ENCODE peak calls at places on chromosomes 6 and 20, in four cellular contexts. One of them, this sample, is unnamed.

GRCh38 chr6:5471044-5471443 is 209.7 kb downstream of the FARS2 start:
- DNase-seq in activated T-cell treated with anti-CD3 and anti-CD28 coated beads, Interleukin-2, amount 50 U/mL, for 72 hours: peak
- DNase-seq in endothelial cell: peak
- DNase-seq in EH: peak
- DNase-seq in this sample: peak

GRCh38 chr6:33692760-33693158 is 18.7 kb downstream of the UQCC2 start:
- DNase-seq in activated T-cell treated with anti-CD3 and anti-CD28 coated beads, Interleukin-2, amount 50 U/mL, for 72 hours: peak
- DNase-seq in endothelial cell: no peak
- DNase-seq in EH: peak
- DNase-seq in this sample: peak

GRCh38 chr6:137277971-137278602 is 58.9 kb upstream of the IFNGR1 start:
- DNase-seq in activated T-cell treated with anti-CD3 and anti-CD28 coated beads, Interleukin-2, amount 50 U/mL, for 72 hours: no peak
- DNase-seq in endothelial cell: no peak
- DNase-seq in EH: peak
- DNase-seq in this sample: no peak

GRCh38 chr6:63816979-63817436 is 181.4 kb downstream of the PHF3 start:
- DNase-seq in activated T-cell treated with anti-CD3 and anti-CD28 coated beads, Interleukin-2, amount 50 U/mL, for 72 hours: no peak
- DNase-seq in endothelial cell: no peak
- DNase-seq in EH: peak
- DNase-seq in this sample: no peak

GRCh38 chr6:68126089-68126749 is 508.9 kb upstream of the ADGRB3 start:
- DNase-seq in activated T-cell treated with anti-CD3 and anti-CD28 coated beads, Interleukin-2, amount 50 U/mL, for 72 hours: no peak
- DNase-seq in endothelial cell: no peak
- DNase-seq in EH: no peak
- DNase-seq in this sample: peak

GRCh38 chr6:109610555-109610954 is 80.4 kb downstream of the AK9 start:
- DNase-seq in activated T-cell treated with anti-CD3 and anti-CD28 coated beads, Interleukin-2, amount 50 U/mL, for 72 hours: no peak
- DNase-seq in endothelial cell: no peak
- DNase-seq in EH: peak
- DNase-seq in this sample: no peak

GRCh38 chr20:16292227-16292626 is 281.0 kb downstream of the KIF16B start:
- DNase-seq in activated T-cell treated with anti-CD3 and anti-CD28 coated beads, Interleukin-2, amount 50 U/mL, for 72 hours: no peak
- DNase-seq in endothelial cell: no peak
- DNase-seq in EH: no peak
- DNase-seq in this sample: no peak

GRCh38 chr20:61588356-61589054 is 336.4 kb downstream of the CDH4 start:
- DNase-seq in activated T-cell treated with anti-CD3 and anti-CD28 coated beads, Interleukin-2, amount 50 U/mL, for 72 hours: no peak
- DNase-seq in endothelial cell: no peak
- DNase-seq in EH: peak
- DNase-seq in this sample: no peak

GRCh38 chr6:21751608-21752007 is 158.1 kb downstream of the SOX4 start:
- DNase-seq in activated T-cell treated with anti-CD3 and anti-CD28 coated beads, Interleukin-2, amount 50 U/mL, for 72 hours: peak
- DNase-seq in endothelial cell: no peak
- DNase-seq in EH: no peak
- DNase-seq in this sample: no peak

GRCh38 chr20:17542993-17543412 is 11.8 kb upstream of the BFSP1 start:
- DNase-seq in activated T-cell treated with anti-CD3 and anti-CD28 coated beads, Interleukin-2, amount 50 U/mL, for 72 hours: no peak
- DNase-seq in endothelial cell: no peak
- DNase-seq in EH: peak
- DNase-seq in this sample: no peak

GRCh38 chr6:27720607-27721580 is 191.3 kb downstream of the OR2B2 start:
- DNase-seq in activated T-cell treated with anti-CD3 and anti-CD28 coated beads, Interleukin-2, amount 50 U/mL, for 72 hours: no peak
- DNase-seq in endothelial cell: peak
- DNase-seq in EH: peak
- DNase-seq in this sample: peak

GRCh38 chr20:19720991-19721390 is 37.1 kb upstream of the RIN2 start:
- DNase-seq in activated T-cell treated with anti-CD3 and anti-CD28 coated beads, Interleukin-2, amount 50 U/mL, for 72 hours: no peak
- DNase-seq in endothelial cell: no peak
- DNase-seq in EH: no peak
- DNase-seq in this sample: no peak

GRCh38 chr6:134810402-134810801 is 139.5 kb downstream of the ALDH8A1 start:
- DNase-seq in activated T-cell treated with anti-CD3 and anti-CD28 coated beads, Interleukin-2, amount 50 U/mL, for 72 hours: no peak
- DNase-seq in endothelial cell: no peak
- DNase-seq in EH: peak
- DNase-seq in this sample: no peak

GRCh38 chr6:44012078-44012493 is 115.2 kb downstream of the MRPL14 start:
- DNase-seq in activated T-cell treated with anti-CD3 and anti-CD28 coated beads, Interleukin-2, amount 50 U/mL, for 72 hours: no peak
- DNase-seq in endothelial cell: no peak
- DNase-seq in EH: peak
- DNase-seq in this sample: no peak

GRCh38 chr20:62123450-62124118 is 1.3 kb downstream of the LSM14B start:
- DNase-seq in activated T-cell treated with anti-CD3 and anti-CD28 coated beads, Interleukin-2, amount 50 U/mL, for 72 hours: no peak
- DNase-seq in endothelial cell: no peak
- DNase-seq in EH: peak
- DNase-seq in this sample: no peak

GRCh38 chr6:167799033-167799933 is 27.4 kb upstream of the AFDN start:
- DNase-seq in activated T-cell treated with anti-CD3 and anti-CD28 coated beads, Interleukin-2, amount 50 U/mL, for 72 hours: no peak
- DNase-seq in endothelial cell: no peak
- DNase-seq in EH: no peak
- DNase-seq in this sample: no peak

GRCh38 chr6:34855463-34855862 is 32.4 kb downstream of the TAF11 start:
- DNase-seq in activated T-cell treated with anti-CD3 and anti-CD28 coated beads, Interleukin-2, amount 50 U/mL, for 72 hours: no peak
- DNase-seq in endothelial cell: no peak
- DNase-seq in EH: no peak
- DNase-seq in this sample: no peak

GRCh38 chr6:116323863-116324262 is 44.1 kb upstream of the TSPYL1 start:
- DNase-seq in activated T-cell treated with anti-CD3 and anti-CD28 coated beads, Interleukin-2, amount 50 U/mL, for 72 hours: no peak
- DNase-seq in endothelial cell: no peak
- DNase-seq in EH: no peak
- DNase-seq in this sample: no peak

GRCh38 chr6:4369616-4370015 is 234.2 kb upstream of the ECI2 start:
- DNase-seq in activated T-cell treated with anti-CD3 and anti-CD28 coated beads, Interleukin-2, amount 50 U/mL, for 72 hours: no peak
- DNase-seq in endothelial cell: no peak
- DNase-seq in EH: peak
- DNase-seq in this sample: no peak

GRCh38 chr6:130075879-130076278 is 57.5 kb downstream of the L3MBTL3 start:
- DNase-seq in activated T-cell treated with anti-CD3 and anti-CD28 coated beads, Interleukin-2, amount 50 U/mL, for 72 hours: no peak
- DNase-seq in endothelial cell: no peak
- DNase-seq in EH: no peak
- DNase-seq in this sample: no peak

GRCh38 chr6:43468748-43469681 is 8.4 kb upstream of the TJAP1 start:
- DNase-seq in activated T-cell treated with anti-CD3 and anti-CD28 coated beads, Interleukin-2, amount 50 U/mL, for 72 hours: no peak
- DNase-seq in endothelial cell: no peak
- DNase-seq in EH: no peak
- DNase-seq in this sample: no peak

GRCh38 chr20:24522452-24523330 is 53.3 kb downstream of the SYNDIG1 start:
- DNase-seq in activated T-cell treated with anti-CD3 and anti-CD28 coated beads, Interleukin-2, amount 50 U/mL, for 72 hours: no peak
- DNase-seq in endothelial cell: no peak
- DNase-seq in EH: no peak
- DNase-seq in this sample: no peak

GRCh38 chr6:35624341-35625070 is 64.2 kb downstream of the FKBP5 start:
- DNase-seq in activated T-cell treated with anti-CD3 and anti-CD28 coated beads, Interleukin-2, amount 50 U/mL, for 72 hours: no peak
- DNase-seq in endothelial cell: no peak
- DNase-seq in EH: peak
- DNase-seq in this sample: no peak

GRCh38 chr20:8306916-8307315 is 174.8 kb downstream of the PLCB1 start:
- DNase-seq in activated T-cell treated with anti-CD3 and anti-CD28 coated beads, Interleukin-2, amount 50 U/mL, for 72 hours: no peak
- DNase-seq in endothelial cell: no peak
- DNase-seq in EH: no peak
- DNase-seq in this sample: no peak

GRCh38 chr6:39189915-39190544 is 39.2 kb downstream of the KCNK5 start:
- DNase-seq in activated T-cell treated with anti-CD3 and anti-CD28 coated beads, Interleukin-2, amount 50 U/mL, for 72 hours: peak
- DNase-seq in endothelial cell: peak
- DNase-seq in EH: peak
- DNase-seq in this sample: peak

GRCh38 chr6:127300411-127300810 is 33.7 kb downstream of the RNF146 start:
- DNase-seq in activated T-cell treated with anti-CD3 and anti-CD28 coated beads, Interleukin-2, amount 50 U/mL, for 72 hours: no peak
- DNase-seq in endothelial cell: no peak
- DNase-seq in EH: peak
- DNase-seq in this sample: no peak

GRCh38 chr20:50865114-50865513 is 66.1 kb downstream of the ADNP start:
- DNase-seq in activated T-cell treated with anti-CD3 and anti-CD28 coated beads, Interleukin-2, amount 50 U/mL, for 72 hours: no peak
- DNase-seq in endothelial cell: no peak
- DNase-seq in EH: no peak
- DNase-seq in this sample: no peak

GRCh38 chr6:52417675-52418111 is 2.4 kb upstream of the EFHC1 start:
- DNase-seq in activated T-cell treated with anti-CD3 and anti-CD28 coated beads, Interleukin-2, amount 50 U/mL, for 72 hours: no peak
- DNase-seq in endothelial cell: no peak
- DNase-seq in EH: peak
- DNase-seq in this sample: no peak

GRCh38 chr6:126054258-126054702 is 67.9 kb downstream of the TRMT11 start:
- DNase-seq in activated T-cell treated with anti-CD3 and anti-CD28 coated beads, Interleukin-2, amount 50 U/mL, for 72 hours: no peak
- DNase-seq in endothelial cell: no peak
- DNase-seq in EH: peak
- DNase-seq in this sample: no peak

GRCh38 chr6:134766497-134766896 is 183.4 kb downstream of the ALDH8A1 start:
- DNase-seq in activated T-cell treated with anti-CD3 and anti-CD28 coated beads, Interleukin-2, amount 50 U/mL, for 72 hours: no peak
- DNase-seq in endothelial cell: no peak
- DNase-seq in EH: no peak
- DNase-seq in this sample: no peak

GRCh38 chr20:59697082-59697481 is 92.7 kb downstream of the PHACTR3 start:
- DNase-seq in activated T-cell treated with anti-CD3 and anti-CD28 coated beads, Interleukin-2, amount 50 U/mL, for 72 hours: no peak
- DNase-seq in endothelial cell: no peak
- DNase-seq in EH: no peak
- DNase-seq in this sample: no peak

GRCh38 chr20:35903843-35904242 is 50.5 kb downstream of the SCAND1 start:
- DNase-seq in activated T-cell treated with anti-CD3 and anti-CD28 coated beads, Interleukin-2, amount 50 U/mL, for 72 hours: no peak
- DNase-seq in endothelial cell: no peak
- DNase-seq in EH: no peak
- DNase-seq in this sample: no peak

This sample was measured in GM20000.